ENCODE peak calls at places on chromosomes 13 and 19, in six cellular contexts. L is PC-3, Q is hepatocyte, N is neural progenitor cell, X is GM23338, F is SK-N-SH. J is an unnamed sample.

GRCh38 chr13:97720881-97721280 is 232.6 kb upstream of the IPO5 start:
- DNase-seq in X (no peak), L (no peak), Q (no peak), F (no peak), N (no peak), J (no peak)

GRCh38 chr13:77047649-77048343 is 20.8 kb upstream of the FBXL3 start:
- DNase-seq in L (no peak), N (peak; percentile 71), Q (no peak), X (no peak), F (no peak), J (no peak)

GRCh38 chr13:41056194-41056593 is 5.1 kb upstream of the WBP4 start:
- DNase-seq in X (no peak), L (no peak), F (no peak), N (no peak), Q (no peak), J (no peak)

GRCh38 chr19:13993554-13994308 is 12.4 kb downstream of the RFX1 start:
- DNase-seq in L (no peak), F (peak; percentile 89), X (no peak), Q (peak; percentile 5), N (no peak), J (no peak)

GRCh38 chr19:38690832-38691231 is 43.4 kb downstream of the ACTN4 start:
- DNase-seq in L (no peak), X (no peak), Q (no peak), F (no peak), N (no peak), J (no peak)

GRCh38 chr13:38730332-38730731 is 43.5 kb downstream of the FREM2 start:
- DNase-seq in X (no peak), Q (no peak), N (peak; percentile 8), L (no peak), F (no peak), J (no peak)

GRCh38 chr13:98481511-98481951 is 95.4 kb downstream of the STK24 start:
- DNase-seq in N (no peak), F (no peak), L (no peak), X (no peak), Q (no peak), J (no peak)

GRCh38 chr13:23656637-23657036 is 86.4 kb downstream of the TNFRSF19 start:
- DNase-seq in X (no peak), Q (no peak), F (peak; percentile 77), N (no peak), L (no peak), J (no peak)

GRCh38 chr19:33552928-33553279 is 31.3 kb upstream of the PEPD start:
- DNase-seq in L (no peak), N (no peak), X (no peak), F (no peak), Q (no peak), J (no peak)

GRCh38 chr13:75803175-75803611 is 167.1 kb downstream of the LMO7 start:
- DNase-seq in N (no peak), F (no peak), L (no peak), Q (no peak), X (peak; percentile 85), J (peak; percentile 62)
- TF ChIP-seq EZH2phosphoT487 in N (no peak), F (no peak), L (no peak), Q (no peak), X (no peak), J (no peak)

DNA sequence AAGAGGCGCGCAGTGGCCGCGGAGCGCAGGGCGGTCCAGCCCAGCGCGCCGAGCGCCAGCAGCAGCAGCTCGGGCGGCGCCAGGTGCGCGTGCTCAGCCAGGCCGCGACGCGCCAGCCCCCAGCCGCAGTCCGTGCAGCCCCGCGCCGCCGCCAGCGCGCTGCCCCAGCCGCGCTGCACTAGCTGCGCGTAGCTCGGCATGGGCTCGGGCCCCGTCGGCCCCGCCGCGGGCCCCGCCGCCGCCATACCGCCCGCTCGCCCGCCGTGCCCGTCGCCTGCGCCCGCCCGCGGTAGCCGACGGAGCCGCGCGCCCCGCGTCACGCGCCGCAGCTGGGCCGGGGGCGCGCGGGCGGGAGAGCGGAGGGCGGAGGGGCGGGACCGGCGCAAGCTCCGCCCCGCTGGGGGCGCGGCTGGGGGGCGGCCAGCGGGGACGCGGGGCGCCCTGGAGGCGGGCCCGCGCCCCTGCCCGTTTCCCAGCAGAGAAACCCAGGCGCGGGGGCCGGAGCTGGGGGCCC is at the start of gene CERS1:
- DNase-seq in Q (peak; percentile 57), N (peak; percentile 82), L (no peak), X (peak; percentile 68), F (peak; percentile 95), J (no peak)
- H3K27ac ChIP-seq in Q (no peak within 1 kb of the TSS), N (no peak within 1 kb of the TSS), L (no peak within 1 kb of the TSS), X (no peak within 1 kb of the TSS), F (peak within 1 kb of the TSS; percentile 65), J (no peak within 1 kb of the TSS)

DNA sequence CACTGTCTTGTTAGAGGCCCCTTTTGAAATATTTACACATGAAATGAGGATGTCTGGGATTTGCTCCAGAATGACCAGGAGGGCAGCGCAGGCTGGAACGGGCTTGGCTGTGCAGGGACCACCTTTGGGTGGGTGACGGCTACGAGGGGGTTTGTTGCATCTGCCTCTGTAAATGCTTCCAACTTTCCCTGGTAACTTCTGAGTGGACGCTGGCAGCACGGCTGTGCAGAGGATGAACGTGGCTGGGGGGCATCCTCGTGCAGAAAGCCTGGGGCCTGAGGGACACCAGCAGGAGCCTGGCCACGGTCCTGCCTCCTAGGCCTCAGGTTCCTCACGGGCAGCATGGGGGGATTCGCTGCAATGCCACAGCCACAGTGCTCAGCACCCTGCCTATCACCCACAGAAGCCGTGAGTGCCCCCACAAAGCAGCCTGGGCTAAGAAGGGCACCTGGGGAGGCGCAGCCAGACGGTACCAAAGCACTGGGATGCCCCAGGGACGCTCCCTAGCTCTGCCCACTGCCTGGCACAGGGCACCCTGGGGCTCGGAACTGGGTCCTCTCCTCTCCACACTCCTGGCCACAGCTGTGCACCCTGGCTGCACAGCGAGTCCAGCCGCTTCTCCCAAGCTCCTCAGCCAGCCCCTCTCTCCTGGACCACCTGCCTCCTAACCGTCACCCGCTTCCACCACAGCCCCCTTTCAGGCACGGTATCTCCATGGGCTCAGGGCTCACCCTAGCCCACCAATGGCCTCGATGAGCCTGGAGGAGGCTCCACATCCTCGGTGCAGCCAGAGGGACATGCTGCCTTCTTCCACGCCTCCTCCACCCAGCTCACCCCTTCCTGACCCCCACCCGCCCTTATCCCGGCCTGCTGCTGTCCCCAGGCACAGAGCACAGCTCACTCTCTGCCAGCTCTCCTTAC is 44.5 kb downstream of the MLLT1 start:
- DNase-seq in L (no peak), F (peak; percentile 74), X (no peak), N (no peak), Q (no peak), J (no peak)
- H4K20me1 ChIP-seq in L (peaks cover 10% of the 10 kb centered on the region), F (peaks cover 84% of the 10 kb centered on the region), X (peaks cover 17% of the 10 kb centered on the region), N (peaks cover 77% of the 10 kb centered on the region), Q (peaks cover 70% of the 10 kb centered on the region), J (peaks cover 9% of the 10 kb centered on the region)

DNA sequence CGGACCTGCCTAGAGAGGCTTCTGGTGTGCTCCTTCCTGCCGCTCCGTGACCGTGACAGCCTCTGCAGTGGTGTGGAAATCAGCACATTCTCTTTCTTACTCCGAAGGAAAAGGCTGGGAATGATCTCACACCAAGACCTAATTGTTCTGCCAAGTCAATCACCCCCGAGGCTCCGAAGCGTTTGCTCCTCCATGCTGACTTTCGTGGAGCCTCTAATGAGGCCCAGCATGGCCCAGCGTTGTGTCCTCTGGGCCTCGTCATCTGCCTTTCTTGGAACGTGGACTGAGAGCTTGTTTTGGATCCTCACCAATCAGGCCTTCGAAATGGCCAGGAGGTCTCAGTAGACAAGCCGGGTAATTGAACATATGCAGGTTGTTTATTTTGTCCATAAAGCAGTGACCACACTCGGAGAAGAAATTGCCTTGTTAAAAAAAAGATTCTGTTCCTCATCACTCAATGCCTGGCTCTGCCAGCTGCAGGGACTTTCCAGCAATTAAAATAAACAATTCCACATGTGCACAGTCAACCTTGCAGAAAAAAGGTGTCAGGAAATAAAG is 107.1 kb downstream of the UBL3 start:
- DNase-seq in F (peak; percentile 49), N (peak; percentile 28), Q (peak; percentile 35), L (no peak), X (no peak), J (peak; percentile 6)
- TF ChIP-seq EZH2phosphoT487 in F (no peak), N (no peak), Q (peak; percentile 96), L (no peak), X (no peak), J (no peak)

J was measured in MM.1S.